ENCODE peak calls at places on chromosomes 6 and 20, in nine cellular contexts. Q, H, R, G, U, T, I, P and X are unnamed samples. For H3K27me3, the result is how much of the 10 kb centered on the place peaks cover.

GRCh38 chr6:63611560-63611959 is 24.0 kb upstream of the PHF3 start:
- DNase-seq in Q (no peak), H (no peak), R (no peak), G (no peak), U (no peak), T (no peak), I (no peak), P (no peak), X (no peak)

GRCh38 chr20:57882451-57883161 is 172.8 kb upstream of the PMEPA1 start:
- DNase-seq in Q (no peak), H (peak), R (no peak), G (no peak), U (peak), T (no peak), I (no peak), P (no peak), X (no peak)

GRCh38 chr6:11586117-11586516 is 48.6 kb downstream of the TMEM170B start:
- DNase-seq in Q (no peak), H (no peak), R (no peak), G (no peak), U (no peak), T (no peak), I (no peak), P (no peak), X (no peak)

GRCh38 chr6:73560853-73561407 is 40.1 kb upstream of the EEF1A1 start:
- DNase-seq in Q (no peak), H (no peak), R (no peak), G (no peak), U (no peak), T (no peak), I (no peak), P (no peak), X (no peak)

GRCh38 chr6:12585497-12585958 is 131.0 kb upstream of the PHACTR1 start:
- DNase-seq in Q (no peak), H (no peak), R (no peak), G (peak), U (no peak), T (no peak), I (no peak), P (no peak), X (peak)

GRCh38 chr6:133312006-133312405 is 70.8 kb downstream of the EYA4 start:
- DNase-seq in Q (no peak), H (no peak), R (no peak), G (no peak), U (no peak), T (no peak), I (no peak), P (no peak), X (no peak)

GRCh38 chr6:11078266-11078665 is 15.4 kb upstream of the SMIM13 start:
- DNase-seq in Q (no peak), H (no peak), R (no peak), G (no peak), U (no peak), T (no peak), I (no peak), P (no peak), X (no peak)

GRCh38 chr6:157461000-157461915 is 80.3 kb downstream of the ZDHHC14 start:
- DNase-seq in Q (no peak), H (no peak), R (peak), G (no peak), U (peak), T (no peak), I (no peak), P (no peak), X (no peak)

GRCh38 chr20:20360464-20360863 is 7.4 kb upstream of the INSM1 start:
- DNase-seq in Q (no peak), H (peak), R (peak), G (peak), U (peak), T (no peak), I (no peak), P (peak), X (peak)

GRCh38 chr6:122869437-122870024 is 80.5 kb downstream of the SMPDL3A start:
- DNase-seq in Q (no peak), H (peak), R (peak), G (peak), U (peak), T (no peak), I (no peak), P (no peak), X (peak)

GRCh38 chr20:32522775-32523612 is 62.1 kb downstream of the NOL4L start:
- DNase-seq in Q (no peak), H (peak), R (no peak), G (no peak), U (no peak), T (no peak), I (no peak), P (no peak), X (no peak)

GRCh38 chr6:35719830-35720733 is 16.8 kb upstream of the ARMC12 start:
- DNase-seq in Q (peak), H (no peak), R (no peak), G (no peak), U (peak), T (no peak), I (no peak), P (peak), X (peak)

GRCh38 chr6:37990762-37991525 is 171.4 kb downstream of the ZFAND3 start:
- DNase-seq in Q (no peak), H (peak), R (peak), G (no peak), U (no peak), T (no peak), I (no peak), P (no peak), X (no peak)

GRCh38 chr6:143806282-143807102 is 36.6 kb upstream of the LTV1 start:
- DNase-seq in Q (no peak), H (peak), R (peak), G (no peak), U (no peak), T (no peak), I (no peak), P (no peak), X (no peak)

GRCh38 chr6:119426619-119427018 is 77.1 kb upstream of the MAN1A1 start:
- DNase-seq in Q (no peak), H (peak), R (no peak), G (no peak), U (no peak), T (no peak), I (no peak), P (no peak), X (no peak)

GRCh38 chr6:27250955-27251671 is 3.6 kb downstream of the PRSS16 start:
- DNase-seq in Q (peak), H (peak), R (no peak), G (peak), U (peak), T (no peak), I (peak), P (peak), X (peak)

GRCh38 chr6:30781697-30782424 is 37.5 kb upstream of the IER3 start:
- DNase-seq in Q (peak), H (peak), R (peak), G (peak), U (peak), T (peak), I (peak), P (peak), X (peak)

GRCh38 chr6:52399511-52400315 is 20.4 kb upstream of the EFHC1 start:
- DNase-seq in Q (no peak), H (peak), R (no peak), G (no peak), U (peak), T (no peak), I (no peak), P (peak), X (peak)

GRCh38 chr6:16669227-16669626 is 92.0 kb downstream of the ATXN1 start:
- DNase-seq in Q (no peak), H (peak), R (no peak), G (peak), U (peak), T (no peak), I (no peak), P (peak), X (no peak)

GRCh38 chr6:135300576-135300975 is 119.5 kb downstream of the MYB start:
- DNase-seq in Q (no peak), H (peak), R (no peak), G (no peak), U (no peak), T (no peak), I (no peak), P (no peak), X (no peak)

GRCh38 chr6:39688494-39688893 is 36.7 kb downstream of the KIF6 start:
- DNase-seq in Q (no peak), H (peak), R (peak), G (no peak), U (no peak), T (no peak), I (no peak), P (no peak), X (no peak)

GRCh38 chr20:48667889-48668413 is 159.8 kb downstream of the PREX1 start:
- DNase-seq in Q (peak), H (no peak), R (no peak), G (no peak), U (no peak), T (no peak), I (no peak), P (no peak), X (peak)

GRCh38 chr6:52617087-52617486 is 40.2 kb upstream of the TRAM2 start:
- DNase-seq in Q (no peak), H (no peak), R (no peak), G (no peak), U (no peak), T (no peak), I (no peak), P (no peak), X (no peak)

GRCh38 chr6:168341280-168341679 is 21.7 kb upstream of the DACT2 start:
- DNase-seq in Q (no peak), H (no peak), R (no peak), G (no peak), U (no peak), T (no peak), I (no peak), P (no peak), X (no peak)

GRCh38 chr6:20377623-20378265 is 23.9 kb upstream of the E2F3 start:
- DNase-seq in Q (no peak), H (peak), R (peak), G (no peak), U (no peak), T (no peak), I (no peak), P (no peak), X (no peak)

GRCh38 chr20:31572042-31572700 is 32.9 kb upstream of the ID1 start:
- DNase-seq in Q (no peak), H (no peak), R (no peak), G (no peak), U (no peak), T (no peak), I (no peak), P (no peak), X (no peak)

GRCh38 chr6:44056392-44057237 is 70.6 kb downstream of the MRPL14 start:
- DNase-seq in Q (peak), H (peak), R (peak), G (no peak), U (peak), T (no peak), I (no peak), P (no peak), X (peak)

GRCh38 chr6:36725581-36725980 is 28.0 kb downstream of the RAB44 start:
- DNase-seq in Q (no peak), H (no peak), R (no peak), G (no peak), U (no peak), T (no peak), I (no peak), P (no peak), X (no peak)

GRCh38 chr20:13022401-13023170 is 13.8 kb downstream of the SPTLC3 start:
- DNase-seq in Q (no peak), H (peak), R (no peak), G (no peak), U (no peak), T (no peak), I (no peak), P (no peak), X (no peak)

GRCh38 chr6:161607696-161608297 is 333.9 kb upstream of the AGPAT4 start:
- DNase-seq in Q (no peak), H (no peak), R (no peak), G (no peak), U (no peak), T (no peak), I (no peak), P (no peak), X (peak)

GRCh38 chr6:90303037-90303436 is 6.4 kb upstream of the BACH2 start:
- DNase-seq in Q (no peak), H (no peak), R (no peak), G (no peak), U (no peak), T (no peak), I (no peak), P (no peak), X (no peak)

GRCh38 chr6:43720999-43721398 is 33.4 kb upstream of the MRPS18A start:
- DNase-seq in Q (no peak), H (no peak), R (no peak), G (no peak), U (no peak), T (no peak), I (no peak), P (no peak), X (no peak)

GRCh38 chr20:23036371-23036770 is 1.3 kb downstream of the SSTR4 start:
- DNase-seq in Q (no peak), H (no peak), R (no peak), G (no peak), U (no peak), T (no peak), I (no peak), P (no peak), X (no peak)
- H3K27me3 ChIP-seq in Q (under half), H (under half), R (under half), G (under half), U (under half), T (under half), I (under half), P (under half), X (under half)

GRCh38 chr20:62677678-62678077 is 31.0 kb upstream of the NTSR1 start:
- DNase-seq in Q (no peak), H (no peak), R (no peak), G (no peak), U (no peak), T (no peak), I (no peak), P (no peak), X (no peak)
- H3K27me3 ChIP-seq in Q (under half), H (under half), R (under half), G (under half), U (under half), T (under half), I (under half), P (under half), X (under half)

GRCh38 chr20:52447232-52447566 is 255.6 kb upstream of the ZFP64 start:
- DNase-seq in Q (no peak), H (no peak), R (no peak), G (no peak), U (no peak), T (no peak), I (no peak), P (no peak), X (no peak)
- H3K27me3 ChIP-seq in Q (under half), H (under half), R (under half), G (under half), U (under half), T (under half), I (under half), P (under half), X (under half)

GRCh38 chr6:41639556-41640371 is 1.5 kb downstream of the MDFI start:
- DNase-seq in Q (peak), H (no peak), R (no peak), G (no peak), U (no peak), T (no peak), I (no peak), P (no peak), X (no peak)
- H3K27me3 ChIP-seq in Q (under half), H (half or more), R (half or more), G (under half), U (under half), T (under half), I (under half), P (under half), X (under half)

GRCh38 chr6:165657325-165657680 is 5.7 kb downstream of the PDE10A start:
- DNase-seq in Q (no peak), H (no peak), R (no peak), G (no peak), U (no peak), T (no peak), I (no peak), P (no peak), X (no peak)

GRCh38 chr6:165655191-165655590 is 7.8 kb downstream of the PDE10A start:
- DNase-seq in Q (no peak), H (no peak), R (no peak), G (no peak), U (no peak), T (no peak), I (no peak), P (no peak), X (no peak)

GRCh38 chr6:165658395-165659058 is 4.5 kb downstream of the PDE10A start:
- DNase-seq in Q (no peak), H (no peak), R (no peak), G (peak), U (no peak), T (no peak), I (no peak), P (no peak), X (no peak)

GRCh38 chr6:165654144-165654543 is 8.9 kb downstream of the PDE10A start:
- DNase-seq in Q (no peak), H (no peak), R (no peak), G (no peak), U (no peak), T (no peak), I (no peak), P (no peak), X (no peak)

DNA sequence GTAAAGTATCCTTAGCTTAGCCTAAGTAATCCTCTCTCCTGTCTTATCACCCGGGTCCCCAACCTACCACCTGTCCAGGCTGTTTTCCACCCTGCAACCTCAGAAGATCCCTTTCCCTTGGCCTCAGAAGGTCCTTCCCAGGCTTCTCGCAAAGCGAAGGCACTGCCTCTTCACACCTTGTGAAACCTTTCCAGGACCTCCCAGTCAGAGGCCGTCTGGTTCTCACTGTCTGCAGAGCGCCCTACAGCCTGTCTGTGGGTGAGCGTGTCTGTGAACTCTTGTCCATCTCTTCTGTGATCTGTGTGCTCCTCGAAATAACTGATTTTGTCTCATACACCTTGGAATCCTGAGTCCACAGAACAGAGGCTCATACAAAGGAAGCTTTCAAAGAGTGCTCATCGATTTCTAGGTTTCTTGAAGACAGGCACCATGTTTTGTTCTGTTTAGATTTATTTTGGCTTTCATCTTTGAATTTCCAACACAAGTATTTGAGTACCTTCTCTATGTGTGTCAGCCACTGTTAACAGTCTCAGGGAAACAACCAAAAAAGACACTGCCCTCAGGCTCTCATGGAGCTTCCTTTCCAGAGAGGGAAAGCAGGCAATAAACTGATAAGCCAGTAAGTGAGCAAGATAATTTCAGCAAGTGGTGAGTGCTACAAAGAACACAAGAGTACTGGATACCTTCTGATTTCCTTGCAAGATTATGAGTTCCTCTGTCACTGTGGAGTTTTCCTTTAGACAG is 6.3 kb downstream of the PDE10A start:
- DNase-seq in Q (no peak), H (no peak), R (no peak), G (no peak), U (no peak), T (no peak), I (no peak), P (no peak), X (no peak)
- H3K27me3 ChIP-seq in Q (under half), H (under half), R (under half), G (under half), U (under half), T (under half), I (under half), P (under half), X (under half)